ENCODE peak calls at places on chromosome 18, in five cellular contexts. U is fibroblast of lung, C is IMR-90, S is fibroblast of mammary gland, G is GM12864. B is an unnamed sample.

GRCh38 chr18:54679318-54680149 is 88.5 kb downstream of the DYNAP start:
- DNase-seq in G (no peak), S (peak), C (peak), U (peak), B (peak)

GRCh38 chr18:11883153-11883552 is 25.0 kb downstream of the MPPE1 start:
- DNase-seq in S (no peak), U (no peak), C (peak), G (peak), B (no peak)

GRCh38 chr18:28041366-28041765 is 135.6 kb downstream of the CDH2 start:
- DNase-seq in U (peak), S (peak), C (peak), G (no peak), B (peak)

GRCh38 chr18:35253655-35254287 is 12.9 kb downstream of the ZNF397 start:
- DNase-seq in U (no peak), S (no peak), C (no peak), G (no peak), B (no peak)

GRCh38 chr18:61606068-61606660 is 272.9 kb downstream of the CDH20 start:
- DNase-seq in G (no peak), U (peak), S (peak), C (peak), B (peak)

GRCh38 chr18:73768043-73768442 is 379.6 kb downstream of the FBXO15 start:
- DNase-seq in S (no peak), G (no peak), C (no peak), U (no peak), B (no peak)

GRCh38 chr18:78160961-78161656 is 818.5 kb upstream of the SALL3 start:
- DNase-seq in C (no peak), S (peak), U (no peak), G (no peak), B (no peak)

GRCh38 chr18:39244242-39244641 is 1678.6 kb upstream of the CELF4 start:
- DNase-seq in U (no peak), G (no peak), S (no peak), C (no peak), B (no peak)

GRCh38 chr18:8949206-8949605 is 153.3 kb upstream of the NDUFV2 start:
- DNase-seq in U (peak), G (no peak), C (peak), S (peak), B (no peak)

GRCh38 chr18:13614701-13615288 is 111.6 kb downstream of the FAM210A start:
- DNase-seq in C (no peak), G (no peak), S (no peak), U (no peak), B (no peak)

GRCh38 chr18:13435596-13436333 is 217.2 kb downstream of the LDLRAD4 start:
- DNase-seq in S (peak), U (peak), C (no peak), G (no peak), B (peak)

GRCh38 chr18:25941556-25941955 is 148.9 kb downstream of the SS18 start:
- DNase-seq in C (peak), S (peak), U (peak), G (no peak), B (no peak)

GRCh38 chr18:70195852-70196434 is 9.5 kb downstream of the RTTN start:
- DNase-seq in C (peak), S (peak), U (peak), G (peak), B (no peak)

GRCh38 chr18:50152900-50153299 is 42.0 kb downstream of the MYO5B start:
- DNase-seq in C (no peak), U (no peak), S (no peak), G (no peak), B (no peak)

GRCh38 chr18:79380816-79381806 is 14.6 kb upstream of the NFATC1 start:
- DNase-seq in C (peak), U (peak), G (no peak), S (peak), B (no peak)

GRCh38 chr18:37252342-37252741 is 313.3 kb downstream of the CELF4 start:
- DNase-seq in S (no peak), G (no peak), C (no peak), U (no peak), B (no peak)

GRCh38 chr18:28080876-28081300 is 96.0 kb downstream of the CDH2 start:
- DNase-seq in C (peak), U (peak), G (no peak), S (no peak), B (no peak)

GRCh38 chr18:8686556-8686955 is 18.8 kb upstream of the MTCL1 start:
- DNase-seq in C (no peak), G (no peak), U (no peak), S (no peak), B (no peak)

GRCh38 chr18:9017170-9017899 is 85.2 kb upstream of the NDUFV2 start:
- DNase-seq in U (peak), S (peak), G (peak), C (peak), B (peak)

GRCh38 chr18:56702946-56703345 is 51.8 kb downstream of the WDR7 start:
- DNase-seq in G (no peak), U (peak), S (peak), C (peak), B (no peak)

GRCh38 chr18:60861575-60861974 is 471.7 kb upstream of the CDH20 start:
- DNase-seq in G (no peak), C (no peak), S (no peak), U (peak), B (peak)

GRCh38 chr18:73163236-73163635 is 295.4 kb upstream of the NETO1 start:
- DNase-seq in S (no peak), C (no peak), U (no peak), G (no peak), B (no peak)

GRCh38 chr18:11983592-11983991 is 2.3 kb downstream of the IMPA2 start:
- DNase-seq in U (no peak), G (no peak), S (no peak), C (no peak), B (no peak)

GRCh38 chr18:51068111-51068510 is 38.1 kb downstream of the SMAD4 start:
- DNase-seq in C (peak), U (peak), S (peak), G (no peak), B (no peak)

GRCh38 chr18:5628512-5629255 is 84.9 kb upstream of the EPB41L3 start:
- DNase-seq in U (peak), S (peak), G (no peak), C (peak), B (no peak)

GRCh38 chr18:44537521-44537920 is 143.2 kb upstream of the SETBP1 start:
- DNase-seq in S (peak), G (no peak), C (peak), U (peak), B (peak)

GRCh38 chr18:41703744-41704530 is 251.1 kb upstream of the PIK3C3 start:
- DNase-seq in G (no peak), S (peak), U (peak), C (peak), B (peak)

GRCh38 chr18:11324956-11325873 is 175.8 kb upstream of the PIEZO2 start:
- DNase-seq in U (peak), C (peak), S (peak), G (peak), B (peak)

GRCh38 chr18:13811993-13812392 is 12.0 kb upstream of the MC5R start:
- DNase-seq in U (no peak), C (no peak), G (no peak), S (no peak), B (no peak)

GRCh38 chr18:12159446-12159845 is 65.8 kb downstream of the ANKRD62 start:
- DNase-seq in U (no peak), G (no peak), C (peak), S (peak), B (no peak)

GRCh38 chr18:71304856-71305255 is 1016.0 kb downstream of the SOCS6 start:
- DNase-seq in S (no peak), G (no peak), U (no peak), C (no peak), B (no peak)

GRCh38 chr18:79575891-79576685 is 103.5 kb upstream of the CTDP1 start:
- DNase-seq in G (no peak), C (peak), S (peak), U (peak), B (no peak)

GRCh38 chr18:2070636-2071035 is 500.7 kb downstream of the METTL4 start:
- DNase-seq in C (no peak), G (no peak), U (no peak), S (no peak), B (no peak)

GRCh38 chr18:54416459-54416858 is 58.8 kb downstream of the C18orf54 start:
- DNase-seq in S (peak), U (peak), G (no peak), C (peak), B (peak)

GRCh38 chr18:31942301-31942998 is 478 bp downstream of the TRAPPC8 start:
- DNase-seq in S (peak), G (no peak), C (peak), U (peak), B (no peak)

GRCh38 chr18:57352271-57352701 is at the start of gene ST8SIA3:
- DNase-seq in C (no peak), G (no peak), S (no peak), U (no peak), B (no peak)

GRCh38 chr18:59005266-59005665 is 134.4 kb upstream of the SEC11C start:
- DNase-seq in S (peak), G (no peak), U (peak), C (peak), B (peak)

GRCh38 chr18:59009846-59010245 is 129.8 kb upstream of the SEC11C start:
- DNase-seq in S (no peak), C (no peak), U (no peak), G (no peak), B (no peak)

GRCh38 chr18:59006461-59007067 is 133.1 kb upstream of the SEC11C start:
- DNase-seq in G (no peak), S (peak), C (no peak), U (peak), B (no peak)

GRCh38 chr18:59011786-59012185 is 127.9 kb upstream of the SEC11C start:
- DNase-seq in S (no peak), C (no peak), U (no peak), G (no peak), B (no peak)

DNA sequence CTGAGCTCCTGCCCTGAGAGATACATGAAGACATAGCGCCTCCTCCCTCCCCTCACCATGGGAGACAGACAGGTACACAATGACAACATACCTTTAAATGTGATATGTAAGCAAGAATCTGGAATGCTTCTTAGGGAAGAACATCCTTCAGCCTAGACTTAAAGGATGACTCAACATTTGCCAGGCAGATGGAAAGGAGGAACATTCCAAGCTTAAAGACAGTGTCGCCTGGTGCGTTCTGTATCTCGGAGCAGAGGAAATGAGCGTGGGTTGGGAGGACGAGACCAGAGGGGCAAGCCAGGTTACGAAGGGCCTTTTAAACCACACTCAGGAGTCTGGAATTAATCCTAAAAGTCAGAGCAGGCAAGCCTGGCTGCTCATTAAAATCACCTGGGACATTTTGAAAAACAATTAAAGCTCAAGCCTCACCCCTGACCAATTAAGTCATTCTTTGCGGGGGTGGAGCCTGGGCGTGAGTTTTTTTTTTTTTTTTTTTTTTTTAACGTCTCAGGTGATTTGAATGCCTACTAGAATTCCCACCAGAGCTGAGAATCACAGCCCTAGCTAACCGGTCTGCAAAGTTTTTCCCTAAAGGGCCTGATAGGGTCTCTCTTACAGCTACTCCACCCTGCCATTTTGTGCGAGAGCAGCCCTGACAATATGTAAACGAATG is 131.2 kb upstream of the SEC11C start:
- DNase-seq in G (no peak), S (peak), U (peak), C (peak), B (no peak)
- TF ChIP-seq CTCF in G (no peak), S (no peak), U (no peak), C (no peak), B (no peak)

DNA sequence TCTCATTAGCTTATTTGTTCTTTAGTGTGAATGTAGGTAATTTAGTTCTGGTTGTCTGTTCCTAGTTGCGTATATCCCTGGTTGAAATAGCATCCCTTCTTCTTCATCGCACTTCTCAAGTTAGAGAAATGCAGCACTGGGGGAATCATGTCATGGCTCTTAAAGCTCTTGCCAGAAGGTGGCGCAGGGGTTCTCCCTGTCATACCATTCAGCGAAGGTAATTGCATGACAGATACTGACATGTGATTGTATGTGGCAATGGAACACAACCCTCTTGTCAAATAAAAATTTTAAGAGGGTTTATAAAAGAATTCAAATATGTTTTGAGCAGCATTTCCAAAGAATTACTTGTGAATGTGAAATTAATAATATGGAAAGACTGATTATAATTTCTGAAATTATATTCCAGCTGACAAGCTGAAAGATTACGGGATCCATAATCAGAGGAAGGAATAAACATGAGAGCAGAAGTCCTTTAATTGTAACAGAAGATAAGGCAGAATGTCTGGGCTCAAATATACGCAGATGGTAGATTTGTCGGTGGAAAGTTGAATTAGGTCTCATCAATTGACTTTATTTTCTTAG is 411.7 kb downstream of the DSEL start:
- DNase-seq in S (peak), G (peak), C (peak), U (peak), B (no peak)
- TF ChIP-seq CTCF in S (peak), G (peak), C (peak), U (peak), B (peak)

GRCh38 chr18:75305984-75306383 is 95.4 kb downstream of the TSHZ1 start:
- DNase-seq in G (no peak), C (no peak), U (no peak), S (no peak), B (no peak)
- TF ChIP-seq CTCF in G (no peak), C (no peak), U (no peak), S (no peak), B (no peak)

GRCh38 chr18:66752733-66753132 is 148.8 kb upstream of the CDH19 start:
- DNase-seq in U (peak), C (no peak), G (no peak), S (no peak), B (no peak)

GRCh38 chr18:66754335-66754734 is 150.4 kb upstream of the CDH19 start:
- DNase-seq in C (no peak), G (no peak), S (no peak), U (no peak), B (no peak)

GRCh38 chr18:66749475-66750035 is 145.7 kb upstream of the CDH19 start:
- DNase-seq in C (no peak), U (peak), G (no peak), S (no peak), B (no peak)

GRCh38 chr18:66749030-66749429 is 145.1 kb upstream of the CDH19 start:
- DNase-seq in U (peak), G (no peak), S (no peak), C (no peak), B (no peak)
- TF ChIP-seq CTCF in U (no peak), G (no peak), S (no peak), C (no peak), B (peak)

GRCh38 chr18:48293954-48294893 is 115.0 kb downstream of the ZBTB7C start:
- DNase-seq in U (peak), C (no peak), S (no peak), G (no peak), B (no peak)

GRCh38 chr18:48294894-48295585 is 114.1 kb downstream of the ZBTB7C start:
- DNase-seq in U (no peak), S (no peak), G (no peak), C (no peak), B (no peak)

GRCh38 chr18:48296581-48296980 is 112.6 kb downstream of the ZBTB7C start:
- DNase-seq in S (no peak), C (no peak), G (no peak), U (no peak), B (no peak)

GRCh38 chr18:48297139-48297538 is 112.0 kb downstream of the ZBTB7C start:
- DNase-seq in U (no peak), C (no peak), S (no peak), G (no peak), B (no peak)

GRCh38 chr18:48295586-48296311 is 113.4 kb downstream of the ZBTB7C start:
- DNase-seq in S (peak), C (no peak), U (peak), G (no peak), B (no peak)
- TF ChIP-seq CTCF in S (peak), C (no peak), U (peak), G (peak), B (peak)

GRCh38 chr18:212780-213179 is 54.4 kb downstream of the USP14 start:
- DNase-seq in G (no peak), S (no peak), U (no peak), C (no peak), B (no peak)
- TF ChIP-seq CTCF in G (no peak), S (peak), U (peak), C (peak), B (peak)

GRCh38 chr18:23588836-23589560 is 2.7 kb upstream of the NPC1 start:
- DNase-seq in U (peak), C (no peak), G (no peak), S (peak), B (peak)

GRCh38 chr18:23585007-23585871 is 1.1 kb downstream of the NPC1 start:
- DNase-seq in S (peak), C (no peak), G (no peak), U (no peak), B (no peak)

GRCh38 chr18:23585897-23586248 is 433 bp downstream of the NPC1 start:
- DNase-seq in C (peak), G (no peak), S (no peak), U (no peak), B (no peak)

GRCh38 chr18:23586249-23587196 is at the start of gene NPC1:
- DNase-seq in G (peak), U (peak), C (peak), S (peak), B (peak)

DNA sequence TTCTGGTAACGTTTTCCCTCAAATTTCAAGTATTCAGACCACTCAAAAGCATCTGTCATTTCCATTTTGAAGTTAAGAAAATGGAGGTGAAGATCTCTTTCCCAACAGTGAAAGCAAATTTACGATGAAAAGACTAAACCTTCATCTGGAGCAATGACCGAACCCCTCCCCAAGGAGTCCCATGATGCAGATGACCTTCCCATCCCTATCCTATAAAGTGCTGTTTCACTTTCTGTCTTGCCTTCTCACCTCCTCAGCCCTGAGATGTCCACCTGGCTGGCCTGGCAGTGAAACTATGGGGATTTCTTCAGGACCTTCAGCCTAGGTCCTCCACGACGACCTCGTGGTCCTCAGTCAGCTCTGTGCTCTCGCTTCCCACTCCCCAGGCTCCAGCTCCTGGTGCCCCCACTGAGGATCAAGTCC is 925 bp upstream of the NPC1 start:
- DNase-seq in S (peak), G (no peak), C (no peak), U (no peak), B (no peak)
- TF ChIP-seq CTCF in S (no peak), G (no peak), C (no peak), U (no peak), B (no peak)

DNA sequence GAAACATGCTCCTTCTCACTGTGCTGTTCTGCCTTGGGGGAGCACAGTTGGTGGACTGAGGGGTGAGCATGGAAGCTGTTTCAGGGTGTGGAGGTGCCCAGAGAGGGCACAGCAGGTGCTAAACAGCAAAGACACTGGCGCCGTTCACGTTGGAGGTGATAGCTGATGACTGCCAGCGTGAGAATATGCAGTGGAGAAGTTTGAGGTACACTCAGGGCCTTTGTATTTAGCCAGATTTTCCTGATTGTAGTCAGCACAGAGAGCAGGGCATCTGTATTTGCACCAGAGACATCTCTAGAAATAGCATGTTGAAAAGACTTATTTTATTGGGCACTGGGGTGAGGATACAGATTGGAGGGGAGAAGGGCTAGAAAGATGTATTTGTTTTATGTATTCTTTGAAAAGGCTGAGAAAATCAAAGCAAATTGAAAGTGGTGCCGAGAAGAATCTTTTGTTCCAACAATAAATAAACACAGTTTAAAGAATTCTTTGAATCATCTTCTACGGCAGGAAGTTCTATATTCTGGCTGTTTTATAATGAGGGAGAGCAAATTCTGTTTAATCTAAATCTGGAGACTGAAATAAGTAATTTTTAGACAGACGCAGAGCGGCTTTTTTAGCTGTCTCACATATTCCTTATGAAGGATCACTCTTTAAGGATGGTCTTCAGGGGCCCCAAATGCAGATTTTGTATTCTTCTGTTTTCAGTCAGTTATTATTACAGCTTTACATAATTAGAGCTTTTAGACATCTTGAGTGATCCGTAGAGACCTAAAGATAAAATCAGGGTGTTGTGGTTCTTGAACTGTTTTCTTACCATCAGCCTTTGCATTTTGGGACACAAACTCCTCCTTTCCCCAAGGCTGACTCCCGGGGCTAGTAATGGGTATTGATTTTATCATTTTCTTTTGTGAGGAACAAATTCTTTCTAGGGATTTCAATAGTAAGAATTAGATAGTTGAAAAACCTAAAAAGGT is 7.1 kb downstream of the ZNF532 start:
- DNase-seq in S (no peak), G (no peak), C (peak), U (no peak), B (no peak)
- TF ChIP-seq CTCF in S (no peak), G (no peak), C (no peak), U (no peak), B (no peak)

B was measured in retinal pigment epithelial cell.